ENCODE peak calls at places on chromosomes 5 and 9, in seven cellular contexts. One of them, this sample, is unnamed.

GRCh38 chr5:138844812-138845513 is 30.2 kb downstream of the LRRTM2 start:
- DNase-seq in aorta: no peak
- DNase-seq in stimulated activated CD8-positive, alpha-beta memory T cell treated with anti-CD3 and anti-CD28 coated beads, Interleukin-4, amount 100 ng/mL, for 4 hours: no peak
- DNase-seq in NCI-H2029: no peak
- DNase-seq in T follicular helper cell: no peak
- DNase-seq in GM20000: no peak
- DNase-seq in heart right ventricle: no peak
- DNase-seq in this sample: no peak

GRCh38 chr5:142235870-142236672 is 88.8 kb downstream of the SPRY4 start:
- DNase-seq in GM20000: no peak
- DNase-seq in heart right ventricle: no peak
- DNase-seq in aorta: no peak
- DNase-seq in NCI-H2029: no peak
- DNase-seq in stimulated activated CD8-positive, alpha-beta memory T cell treated with anti-CD3 and anti-CD28 coated beads, Interleukin-4, amount 100 ng/mL, for 4 hours: no peak
- DNase-seq in T follicular helper cell: no peak
- DNase-seq in this sample: no peak

GRCh38 chr9:30075451-30076199 is 2308.8 kb upstream of the ACO1 start:
- DNase-seq in heart right ventricle: no peak
- DNase-seq in T follicular helper cell: no peak
- DNase-seq in NCI-H2029: no peak
- DNase-seq in GM20000: peak
- DNase-seq in aorta: no peak
- DNase-seq in stimulated activated CD8-positive, alpha-beta memory T cell treated with anti-CD3 and anti-CD28 coated beads, Interleukin-4, amount 100 ng/mL, for 4 hours: no peak
- DNase-seq in this sample: no peak

GRCh38 chr5:43078956-43079355 is 38.8 kb upstream of the ANXA2R start:
- DNase-seq in heart right ventricle: no peak
- DNase-seq in GM20000: no peak
- DNase-seq in aorta: no peak
- DNase-seq in NCI-H2029: no peak
- DNase-seq in T follicular helper cell: no peak
- DNase-seq in stimulated activated CD8-positive, alpha-beta memory T cell treated with anti-CD3 and anti-CD28 coated beads, Interleukin-4, amount 100 ng/mL, for 4 hours: no peak
- DNase-seq in this sample: no peak

GRCh38 chr9:8622871-8623270 is 823.3 kb upstream of the DMAC1 start:
- DNase-seq in GM20000: no peak
- DNase-seq in heart right ventricle: no peak
- DNase-seq in NCI-H2029: no peak
- DNase-seq in T follicular helper cell: no peak
- DNase-seq in aorta: no peak
- DNase-seq in stimulated activated CD8-positive, alpha-beta memory T cell treated with anti-CD3 and anti-CD28 coated beads, Interleukin-4, amount 100 ng/mL, for 4 hours: no peak
- DNase-seq in this sample: no peak

GRCh38 chr9:89405832-89406231 is 87.5 kb downstream of the SECISBP2 start:
- DNase-seq in stimulated activated CD8-positive, alpha-beta memory T cell treated with anti-CD3 and anti-CD28 coated beads, Interleukin-4, amount 100 ng/mL, for 4 hours: no peak
- DNase-seq in aorta: peak
- DNase-seq in heart right ventricle: peak
- DNase-seq in NCI-H2029: no peak
- DNase-seq in GM20000: peak
- DNase-seq in T follicular helper cell: no peak
- DNase-seq in this sample: no peak

GRCh38 chr9:120668399-120668798 is 45.9 kb downstream of the MEGF9 start:
- DNase-seq in aorta: no peak
- DNase-seq in NCI-H2029: no peak
- DNase-seq in T follicular helper cell: no peak
- DNase-seq in stimulated activated CD8-positive, alpha-beta memory T cell treated with anti-CD3 and anti-CD28 coated beads, Interleukin-4, amount 100 ng/mL, for 4 hours: no peak
- DNase-seq in GM20000: no peak
- DNase-seq in heart right ventricle: no peak
- DNase-seq in this sample: no peak

GRCh38 chr5:149367249-149367971 is 9.6 kb downstream of the PCYOX1L start:
- DNase-seq in NCI-H2029: peak
- DNase-seq in heart right ventricle: peak
- DNase-seq in stimulated activated CD8-positive, alpha-beta memory T cell treated with anti-CD3 and anti-CD28 coated beads, Interleukin-4, amount 100 ng/mL, for 4 hours: no peak
- DNase-seq in GM20000: peak
- DNase-seq in aorta: peak
- DNase-seq in T follicular helper cell: peak
- DNase-seq in this sample: peak

GRCh38 chr5:24068507-24068906 is 561.1 kb downstream of the PRDM9 start:
- DNase-seq in T follicular helper cell: no peak
- DNase-seq in NCI-H2029: no peak
- DNase-seq in GM20000: no peak
- DNase-seq in heart right ventricle: no peak
- DNase-seq in aorta: no peak
- DNase-seq in stimulated activated CD8-positive, alpha-beta memory T cell treated with anti-CD3 and anti-CD28 coated beads, Interleukin-4, amount 100 ng/mL, for 4 hours: no peak
- DNase-seq in this sample: no peak

GRCh38 chr9:115107701-115108100 is 10.3 kb downstream of the TNC start:
- DNase-seq in heart right ventricle: no peak
- DNase-seq in aorta: no peak
- DNase-seq in stimulated activated CD8-positive, alpha-beta memory T cell treated with anti-CD3 and anti-CD28 coated beads, Interleukin-4, amount 100 ng/mL, for 4 hours: no peak
- DNase-seq in GM20000: no peak
- DNase-seq in T follicular helper cell: no peak
- DNase-seq in NCI-H2029: no peak
- DNase-seq in this sample: no peak

GRCh38 chr5:157827429-157827828 is 31.5 kb downstream of the CLINT1 start:
- DNase-seq in GM20000: no peak
- DNase-seq in T follicular helper cell: no peak
- DNase-seq in stimulated activated CD8-positive, alpha-beta memory T cell treated with anti-CD3 and anti-CD28 coated beads, Interleukin-4, amount 100 ng/mL, for 4 hours: no peak
- DNase-seq in NCI-H2029: no peak
- DNase-seq in aorta: no peak
- DNase-seq in heart right ventricle: no peak
- DNase-seq in this sample: no peak

GRCh38 chr5:179271301-179271650 is 74.0 kb downstream of the ADAMTS2 start:
- DNase-seq in heart right ventricle: no peak
- DNase-seq in stimulated activated CD8-positive, alpha-beta memory T cell treated with anti-CD3 and anti-CD28 coated beads, Interleukin-4, amount 100 ng/mL, for 4 hours: no peak
- DNase-seq in T follicular helper cell: no peak
- DNase-seq in GM20000: no peak
- DNase-seq in NCI-H2029: no peak
- DNase-seq in aorta: peak
- DNase-seq in this sample: no peak

GRCh38 chr5:1445895-1446601 is 808 bp upstream of the SLC6A3 start:
- DNase-seq in heart right ventricle: no peak
- DNase-seq in T follicular helper cell: no peak
- DNase-seq in NCI-H2029: no peak
- DNase-seq in aorta: no peak
- DNase-seq in GM20000: no peak
- DNase-seq in stimulated activated CD8-positive, alpha-beta memory T cell treated with anti-CD3 and anti-CD28 coated beads, Interleukin-4, amount 100 ng/mL, for 4 hours: no peak
- DNase-seq in this sample: no peak

GRCh38 chr9:104279535-104280215 is 185.6 kb downstream of the SMC2 start:
- DNase-seq in T follicular helper cell: no peak
- DNase-seq in stimulated activated CD8-positive, alpha-beta memory T cell treated with anti-CD3 and anti-CD28 coated beads, Interleukin-4, amount 100 ng/mL, for 4 hours: no peak
- DNase-seq in aorta: no peak
- DNase-seq in NCI-H2029: no peak
- DNase-seq in heart right ventricle: no peak
- DNase-seq in GM20000: no peak
- DNase-seq in this sample: no peak

GRCh38 chr5:127987354-127988148 is 96.0 kb upstream of the SLC12A2 start:
- DNase-seq in aorta: no peak
- DNase-seq in stimulated activated CD8-positive, alpha-beta memory T cell treated with anti-CD3 and anti-CD28 coated beads, Interleukin-4, amount 100 ng/mL, for 4 hours: no peak
- DNase-seq in NCI-H2029: no peak
- DNase-seq in T follicular helper cell: no peak
- DNase-seq in GM20000: no peak
- DNase-seq in heart right ventricle: no peak
- DNase-seq in this sample: no peak

GRCh38 chr9:29349050-29349449 is 1775.8 kb upstream of the C9orf72 start:
- DNase-seq in heart right ventricle: no peak
- DNase-seq in GM20000: no peak
- DNase-seq in T follicular helper cell: no peak
- DNase-seq in stimulated activated CD8-positive, alpha-beta memory T cell treated with anti-CD3 and anti-CD28 coated beads, Interleukin-4, amount 100 ng/mL, for 4 hours: no peak
- DNase-seq in aorta: no peak
- DNase-seq in NCI-H2029: no peak
- DNase-seq in this sample: no peak

GRCh38 chr9:83334320-83334719 is 203.9 kb downstream of the FRMD3 start:
- DNase-seq in stimulated activated CD8-positive, alpha-beta memory T cell treated with anti-CD3 and anti-CD28 coated beads, Interleukin-4, amount 100 ng/mL, for 4 hours: peak
- DNase-seq in heart right ventricle: peak
- DNase-seq in T follicular helper cell: peak
- DNase-seq in GM20000: peak
- DNase-seq in NCI-H2029: peak
- DNase-seq in aorta: peak
- DNase-seq in this sample: peak

GRCh38 chr5:29902859-29903258 is 1290.6 kb upstream of the CDH6 start:
- DNase-seq in GM20000: no peak
- DNase-seq in stimulated activated CD8-positive, alpha-beta memory T cell treated with anti-CD3 and anti-CD28 coated beads, Interleukin-4, amount 100 ng/mL, for 4 hours: no peak
- DNase-seq in heart right ventricle: no peak
- DNase-seq in aorta: no peak
- DNase-seq in NCI-H2029: no peak
- DNase-seq in T follicular helper cell: no peak
- DNase-seq in this sample: no peak

GRCh38 chr5:126597156-126597555 is 2.1 kb upstream of the ALDH7A1 start:
- DNase-seq in GM20000: no peak
- DNase-seq in T follicular helper cell: no peak
- DNase-seq in NCI-H2029: no peak
- DNase-seq in aorta: no peak
- DNase-seq in heart right ventricle: no peak
- DNase-seq in stimulated activated CD8-positive, alpha-beta memory T cell treated with anti-CD3 and anti-CD28 coated beads, Interleukin-4, amount 100 ng/mL, for 4 hours: no peak
- DNase-seq in this sample: no peak

GRCh38 chr5:85605381-85605780 is 1012.4 kb upstream of the COX7C start:
- DNase-seq in T follicular helper cell: no peak
- DNase-seq in NCI-H2029: no peak
- DNase-seq in GM20000: no peak
- DNase-seq in stimulated activated CD8-positive, alpha-beta memory T cell treated with anti-CD3 and anti-CD28 coated beads, Interleukin-4, amount 100 ng/mL, for 4 hours: no peak
- DNase-seq in heart right ventricle: no peak
- DNase-seq in aorta: no peak
- DNase-seq in this sample: no peak

GRCh38 chr5:124231240-124231639 is 515.2 kb downstream of the ZNF608 start:
- DNase-seq in stimulated activated CD8-positive, alpha-beta memory T cell treated with anti-CD3 and anti-CD28 coated beads, Interleukin-4, amount 100 ng/mL, for 4 hours: no peak
- DNase-seq in NCI-H2029: no peak
- DNase-seq in heart right ventricle: no peak
- DNase-seq in T follicular helper cell: no peak
- DNase-seq in aorta: no peak
- DNase-seq in GM20000: no peak
- DNase-seq in this sample: no peak

GRCh38 chr5:2780421-2781171 is 29.1 kb upstream of the IRX2 start:
- DNase-seq in GM20000: no peak
- DNase-seq in aorta: no peak
- DNase-seq in stimulated activated CD8-positive, alpha-beta memory T cell treated with anti-CD3 and anti-CD28 coated beads, Interleukin-4, amount 100 ng/mL, for 4 hours: no peak
- DNase-seq in T follicular helper cell: no peak
- DNase-seq in heart right ventricle: no peak
- DNase-seq in NCI-H2029: no peak
- DNase-seq in this sample: no peak